ENCODE peak calls at places on chromosomes 12 and 14, in five cellular contexts. M is Kasumi-1; W is iPS DF 19.7; N is naive thymus-derived CD8-positive, alpha-beta T cell; Y is chondrocyte. D is an unnamed sample.

GRCh38 chr12:71128191-71128590 is 29.6 kb downstream of the TSPAN8 start:
- DNase-seq in M (no peak), W (no peak), N (no peak), Y (no peak), D (no peak)

GRCh38 chr12:65074932-65075331 is 46.2 kb downstream of the WIF1 start:
- DNase-seq in M (no peak), W (peak), N (no peak), Y (no peak), D (no peak)

GRCh38 chr12:107826276-107826675 is 51.8 kb downstream of the ASCL4 start:
- DNase-seq in M (no peak), W (no peak), N (no peak), Y (no peak), D (no peak)

GRCh38 chr14:26128931-26129674 is 468.7 kb downstream of the NOVA1 start:
- DNase-seq in M (peak), W (no peak), N (no peak), Y (no peak), D (no peak)

GRCh38 chr14:61328629-61329262 is 7.4 kb downstream of the PRKCH start:
- DNase-seq in M (no peak), W (no peak), N (no peak), Y (no peak), D (no peak)

GRCh38 chr12:91778091-91778819 is 367.4 kb downstream of the BTG1 start:
- DNase-seq in M (no peak), W (no peak), N (no peak), Y (no peak), D (no peak)

GRCh38 chr12:28424965-28425364 is 234.7 kb downstream of the CCDC91 start:
- DNase-seq in M (no peak), W (no peak), N (no peak), Y (no peak), D (peak)

GRCh38 chr12:15788266-15789214 is 648 bp downstream of the EPS8 start:
- DNase-seq in M (peak), W (no peak), N (no peak), Y (no peak), D (peak)

GRCh38 chr12:107399061-107399460 is 286.5 kb upstream of the PWP1 start:
- DNase-seq in M (no peak), W (no peak), N (no peak), Y (no peak), D (no peak)

GRCh38 chr12:124745891-124746570 is 117.6 kb downstream of the SCARB1 start:
- DNase-seq in M (peak), W (peak), N (no peak), Y (no peak), D (peak)

GRCh38 chr12:979355-979754 is 11.7 kb upstream of the ERC1 start:
- DNase-seq in M (no peak), W (no peak), N (no peak), Y (no peak), D (no peak)

GRCh38 chr14:23123419-23123818 is 4.4 kb upstream of the CEBPE start:
- DNase-seq in M (no peak), W (no peak), N (no peak), Y (no peak), D (peak)

GRCh38 chr12:11555743-11556625 is 93.5 kb upstream of the ETV6 start:
- DNase-seq in M (no peak), W (no peak), N (peak), Y (no peak), D (no peak)

GRCh38 chr12:56004211-56004610 is 7.1 kb downstream of the SUOX start:
- DNase-seq in M (no peak), W (no peak), N (no peak), Y (peak), D (no peak)

GRCh38 chr12:5138845-5139244 is 95.2 kb downstream of the KCNA5 start:
- DNase-seq in M (no peak), W (no peak), N (no peak), Y (no peak), D (no peak)

GRCh38 chr12:50528800-50529199 is 24.0 kb downstream of the DIP2B start:
- DNase-seq in M (no peak), W (no peak), N (no peak), Y (no peak), D (no peak)

GRCh38 chr14:100103261-100104005 is 38.2 kb downstream of the EVL start:
- DNase-seq in M (no peak), W (no peak), N (no peak), Y (no peak), D (no peak)

GRCh38 chr14:106875503-106875902 is 1349.1 kb downstream of the TMEM121 start:
- DNase-seq in M (peak), W (no peak), N (peak), Y (no peak), D (peak)

GRCh38 chr12:25130741-25131188 is 64.2 kb downstream of the DNAI7 start:
- DNase-seq in M (peak), W (no peak), N (no peak), Y (no peak), D (no peak)

GRCh38 chr12:2291182-2291832 is 238.5 kb downstream of the CACNA1C start:
- DNase-seq in M (peak), W (no peak), N (peak), Y (no peak), D (peak)

GRCh38 chr14:75831971-75832370 is 149.8 kb downstream of the TGFB3 start:
- DNase-seq in M (no peak), W (no peak), N (no peak), Y (no peak), D (peak)

GRCh38 chr12:44889162-44889561 is 13.0 kb upstream of the NELL2 start:
- DNase-seq in M (no peak), W (no peak), N (no peak), Y (no peak), D (no peak)

GRCh38 chr12:47930634-47931033 is 25.8 kb upstream of the VDR start:
- DNase-seq in M (no peak), W (no peak), N (no peak), Y (no peak), D (no peak)